ENCODE peak calls at places on chromosome 20, in seven cellular contexts. Y, V, T, Z, Q, C and E are unnamed samples.

GRCh38 chr20:12721636-12722035 is 287.1 kb upstream of the SPTLC3 start:
- ATAC-seq in Q (no peak), V (no peak), Y (no peak), Z (no peak), T (no peak), C (no peak), E (no peak)

GRCh38 chr20:57361517-57361916 is 10.5 kb downstream of the RAE1 start:
- ATAC-seq in Y (no peak), Q (no peak), T (no peak), Z (no peak), V (no peak), C (no peak), E (no peak)

GRCh38 chr20:17859616-17860232 is 108.9 kb downstream of the SNX5 start:
- ATAC-seq in Z (peak; percentile 56), T (peak; percentile 85), C (peak; percentile 76), V (peak; percentile 74), Q (no peak), Y (peak; percentile 67), E (peak; percentile 28)

GRCh38 chr20:8082999-8083398 is 49.1 kb upstream of the PLCB1 start:
- ATAC-seq in C (peak; percentile 19), Q (no peak), V (no peak), Z (no peak), T (no peak), Y (peak; percentile 82), E (no peak)

GRCh38 chr20:33370296-33370695 is 31.0 kb downstream of the CDK5RAP1 start:
- ATAC-seq in Y (no peak), T (peak; percentile 69), Z (peak; percentile 89), Q (peak; percentile 54), C (no peak), V (peak; percentile 39), E (peak; percentile 86)

GRCh38 chr20:63183422-63184146 is 32.3 kb downstream of the YTHDF1 start:
- ATAC-seq in T (peak; percentile 44), C (peak; percentile 76), V (peak; percentile 82), Y (no peak), Q (peak; percentile 18), Z (peak; percentile 30), E (peak; percentile 44)

GRCh38 chr20:13082366-13082765 is 73.6 kb downstream of the SPTLC3 start:
- ATAC-seq in V (no peak), C (no peak), Q (no peak), T (no peak), Z (no peak), Y (no peak), E (no peak)

GRCh38 chr20:10581823-10582222 is 92.0 kb downstream of the JAG1 start:
- ATAC-seq in V (no peak), Q (no peak), C (no peak), T (no peak), Z (no peak), Y (no peak), E (no peak)

GRCh38 chr20:4703281-4703676 is 18.4 kb upstream of the PRND start:
- ATAC-seq in Q (no peak), C (no peak), Y (no peak), Z (no peak), T (no peak), V (no peak), E (no peak)

GRCh38 chr20:45450097-45450818 is 19.3 kb upstream of the WFDC2 start:
- ATAC-seq in Q (no peak), T (peak; percentile 34), C (peak; percentile 75), V (peak; percentile 90), Z (peak; percentile 30), Y (peak; percentile 25), E (peak; percentile 63)

GRCh38 chr20:41387433-41387832 is 20.8 kb upstream of the EMILIN3 start:
- ATAC-seq in Y (peak; percentile 34), C (no peak), V (no peak), Z (no peak), T (no peak), Q (no peak), E (no peak)